ENCODE peak calls at places on chromosomes 1 and 21, in five cellular contexts. F, E, L, T and O are unnamed samples.

GRCh38 chr1:228087771-228088251 is 5.3 kb downstream of the ARF1 start:
- DNase-seq in F (peak), E (no peak), L (no peak), T (peak), O (no peak)

GRCh38 chr1:147225193-147225730 is at the start of gene FMO5:
- DNase-seq in F (peak), E (peak), L (no peak), T (peak), O (peak)

GRCh38 chr1:207966521-207966920 is 55.6 kb upstream of the CD34 start:
- DNase-seq in F (no peak), E (no peak), L (no peak), T (no peak), O (no peak)

GRCh38 chr1:31007462-31007991 is 58.0 kb downstream of the PUM1 start:
- DNase-seq in F (peak), E (no peak), L (no peak), T (no peak), O (peak)

GRCh38 chr1:71047635-71048607 is at the start of gene PTGER3:
- DNase-seq in F (no peak), E (peak), L (peak), T (peak), O (peak)

GRCh38 chr1:43438576-43439120 is 15.1 kb downstream of the HYI start:
- DNase-seq in F (no peak), E (no peak), L (no peak), T (no peak), O (no peak)

GRCh38 chr1:11069233-11069950 is 9.6 kb upstream of the SRM start:
- DNase-seq in F (no peak), E (no peak), L (no peak), T (no peak), O (no peak)

GRCh38 chr1:170162385-170163226 is 16.8 kb downstream of the NTMT2 start:
- DNase-seq in F (no peak), E (no peak), L (no peak), T (no peak), O (no peak)

GRCh38 chr1:31891280-31891679 is 46.9 kb downstream of the PTP4A2 start:
- DNase-seq in F (no peak), E (no peak), L (no peak), T (no peak), O (no peak)

GRCh38 chr1:113207019-113207418 is 134.0 kb downstream of the LRIG2 start:
- DNase-seq in F (no peak), E (peak), L (no peak), T (no peak), O (peak)

GRCh38 chr1:89310976-89311375 is 38.3 kb upstream of the GBP5 start:
- DNase-seq in F (no peak), E (no peak), L (no peak), T (no peak), O (no peak)

GRCh38 chr1:40663324-40664166 is 1.9 kb downstream of the RIMS3 start:
- DNase-seq in F (no peak), E (no peak), L (peak), T (no peak), O (no peak)

GRCh38 chr1:15760520-15761211 is 2.1 kb downstream of the FBLIM1 start:
- DNase-seq in F (peak), E (no peak), L (no peak), T (peak), O (no peak)

GRCh38 chr1:19644761-19645543 is 841 bp downstream of the NBL1 start:
- DNase-seq in F (peak), E (no peak), L (peak), T (peak), O (no peak)

GRCh38 chr21:14742119-14742518 is 196.0 kb upstream of the SAMSN1 start:
- DNase-seq in F (no peak), E (no peak), L (no peak), T (no peak), O (no peak)

GRCh38 chr1:158334601-158335292 is 3.4 kb upstream of the CD1B start:
- DNase-seq in F (no peak), E (no peak), L (no peak), T (no peak), O (no peak)

GRCh38 chr1:204102719-204103118 is 29.8 kb downstream of the SOX13 start:
- DNase-seq in F (peak), E (no peak), L (no peak), T (no peak), O (no peak)

GRCh38 chr1:19869929-19870328 is 12.3 kb upstream of the OTUD3 start:
- DNase-seq in F (no peak), E (no peak), L (no peak), T (no peak), O (no peak)

GRCh38 chr1:244060691-244061090 is 9.6 kb downstream of the ZBTB18 start:
- DNase-seq in F (no peak), E (no peak), L (no peak), T (no peak), O (no peak)

GRCh38 chr1:43936470-43937151 is 3.0 kb downstream of the ARTN start:
- DNase-seq in F (no peak), E (peak), L (peak), T (peak), O (peak)

GRCh38 chr1:66831529-66832239 is 30.6 kb upstream of the INSL5 start:
- DNase-seq in F (peak), E (no peak), L (no peak), T (no peak), O (no peak)

GRCh38 chr1:71193153-71193552 is 112.3 kb upstream of the ZRANB2 start:
- DNase-seq in F (no peak), E (no peak), L (no peak), T (no peak), O (no peak)

GRCh38 chr1:53046930-53047329 is 15.1 kb upstream of the PODN start:
- DNase-seq in F (no peak), E (no peak), L (no peak), T (no peak), O (no peak)

GRCh38 chr1:102891868-102892625 is 216.3 kb downstream of the COL11A1 start:
- DNase-seq in F (peak), E (no peak), L (no peak), T (no peak), O (no peak)

GRCh38 chr1:56071351-56071750 is 508.0 kb downstream of the PLPP3 start:
- DNase-seq in F (no peak), E (no peak), L (no peak), T (no peak), O (no peak)

GRCh38 chr1:6401673-6402072 is 8.1 kb upstream of the ACOT7 start:
- DNase-seq in F (no peak), E (no peak), L (no peak), T (no peak), O (no peak)

GRCh38 chr1:246642719-246643118 is 76.5 kb downstream of the CNST start:
- DNase-seq in F (no peak), E (no peak), L (no peak), T (no peak), O (no peak)

GRCh38 chr1:116408193-116408592 is 35.1 kb downstream of the ATP1A1 start:
- DNase-seq in F (no peak), E (no peak), L (no peak), T (no peak), O (no peak)

GRCh38 chr1:40980453-40981121 is 1.1 kb downstream of the CTPS1 start:
- DNase-seq in F (peak), E (peak), L (peak), T (peak), O (peak)

GRCh38 chr1:188986751-188987417 is 1490.8 kb downstream of the BRINP3 start:
- DNase-seq in F (no peak), E (no peak), L (peak), T (no peak), O (no peak)